ENCODE peak calls at places on chromosomes 1 and 21, in four cellular contexts. R, E, K and Z are unnamed samples.

GRCh38 chr1:34926156-34926555 is 3.3 kb downstream of the DLGAP3 start:
- DNase-seq in R (no peak), K (no peak), E (no peak), Z (peak; percentile 30)

GRCh38 chr1:47235280-47235679 is 3.3 kb upstream of the TAL1 start:
- DNase-seq in E (no peak), K (no peak), R (no peak), Z (no peak)

GRCh38 chr21:43618940-43619339 is 40.3 kb downstream of the HSF2BP start:
- DNase-seq in E (no peak), R (no peak), K (peak; percentile 35), Z (no peak)

GRCh38 chr21:38853421-38853919 is 47.7 kb downstream of the ETS2 start:
- DNase-seq in K (peak; percentile 97), E (peak; percentile 90), R (no peak), Z (no peak)

GRCh38 chr1:21300774-21301173 is 10.5 kb upstream of the ECE1 start:
- DNase-seq in E (no peak), K (peak; percentile 27), R (no peak), Z (no peak)

GRCh38 chr1:153771841-153772593 is 3.2 kb upstream of the SLC27A3 start:
- DNase-seq in K (no peak), R (peak; percentile 46), E (no peak), Z (peak; percentile 21)

GRCh38 chr1:167808104-167808503 is 86.3 kb downstream of the MPZL1 start:
- DNase-seq in R (no peak), K (no peak), E (no peak), Z (no peak)

GRCh38 chr21:39127506-39127905 is 55.7 kb downstream of the PSMG1 start:
- DNase-seq in E (no peak), R (no peak), K (no peak), Z (peak; percentile 62)

GRCh38 chr1:197633447-197634039 is 141.7 kb downstream of the DENND1B start:
- DNase-seq in K (no peak), E (no peak), R (no peak), Z (no peak)

GRCh38 chr1:247447162-247447909 is 10.6 kb downstream of the OR2B11 start:
- DNase-seq in E (no peak), K (no peak), R (no peak), Z (no peak)

GRCh38 chr1:42970143-42970542 is 11.5 kb upstream of the SLC2A1 start:
- DNase-seq in R (no peak), K (no peak), E (no peak), Z (no peak)

GRCh38 chr1:87783315-87783714 is 454.6 kb downstream of the LMO4 start:
- DNase-seq in K (no peak), R (no peak), E (no peak), Z (no peak)

GRCh38 chr1:161313554-161314200 is 504 bp upstream of the SDHC start:
- DNase-seq in K (no peak), E (no peak), R (no peak), Z (no peak)

GRCh38 chr1:112618114-112618720 is 724 bp downstream of the ST7L start:
- DNase-seq in E (peak; percentile 64), R (no peak), K (no peak), Z (no peak)

GRCh38 chr1:244087021-244087560 is 36.0 kb downstream of the ZBTB18 start:
- DNase-seq in R (no peak), K (no peak), E (no peak), Z (no peak)

GRCh38 chr1:244965182-244965581 is 100.8 kb upstream of the HNRNPU start:
- DNase-seq in R (no peak), E (no peak), K (no peak), Z (no peak)

GRCh38 chr1:210250998-210251679 is 18.5 kb downstream of the SERTAD4 start:
- DNase-seq in R (peak; percentile 67), K (peak; percentile 58), E (peak; percentile 60), Z (peak; percentile 86)

GRCh38 chr1:46509414-46509813 is 19.8 kb downstream of the DMBX1 start:
- DNase-seq in E (no peak), K (no peak), R (no peak), Z (no peak)

GRCh38 chr1:199510314-199510713 is 517.2 kb upstream of the NR5A2 start:
- DNase-seq in R (no peak), E (no peak), K (no peak), Z (no peak)

GRCh38 chr1:63261736-63262142 is 60.6 kb upstream of the FOXD3 start:
- DNase-seq in E (no peak), R (no peak), K (no peak), Z (no peak)

GRCh38 chr1:64049900-64050540 is 153.4 kb upstream of the UBE2U start:
- DNase-seq in R (no peak), E (no peak), K (peak; percentile 52), Z (no peak)

GRCh38 chr1:53733447-53733931 is 5.5 kb downstream of the GLIS1 start:
- DNase-seq in K (peak; percentile 6), E (no peak), R (no peak), Z (no peak)

GRCh38 chr1:229669333-229669732 is 43.3 kb downstream of the URB2 start:
- DNase-seq in R (no peak), K (no peak), E (no peak), Z (no peak)

GRCh38 chr1:187685338-187685737 is 856.6 kb downstream of the PLA2G4A start:
- DNase-seq in R (no peak), K (peak; percentile 35), E (peak; percentile 80), Z (no peak)

GRCh38 chr1:106937104-106937503 is 119.4 kb upstream of the PRMT6 start:
- DNase-seq in K (peak; percentile 12), R (no peak), E (peak; percentile 5), Z (no peak)

GRCh38 chr1:224213438-224214119 is 30.5 kb downstream of the DEGS1 start:
- DNase-seq in K (peak; percentile 46), R (no peak), E (no peak), Z (peak; percentile 59)

GRCh38 chr1:56441586-56441985 is 137.8 kb downstream of the PLPP3 start:
- DNase-seq in K (no peak), E (no peak), R (no peak), Z (no peak)

GRCh38 chr21:41133896-41134522 is 34.0 kb upstream of the BACE2 start:
- DNase-seq in R (peak; percentile 20), K (peak; percentile 63), E (peak; percentile 3), Z (no peak)

GRCh38 chr1:232127190-232127589 is 500.6 kb downstream of the DISC1 start:
- DNase-seq in R (no peak), K (peak; percentile 89), E (peak; percentile 83), Z (no peak)

GRCh38 chr1:183139281-183139942 is 46.7 kb upstream of the LAMC2 start:
- DNase-seq in E (peak; percentile 76), R (no peak), K (peak; percentile 13), Z (no peak)

GRCh38 chr1:21139601-21140000 is 37.1 kb downstream of the EIF4G3 start:
- DNase-seq in K (no peak), E (peak; percentile 38), R (no peak), Z (no peak)

GRCh38 chr1:76726251-76726650 is 141.0 kb upstream of the ST6GALNAC5 start:
- DNase-seq in K (no peak), E (no peak), R (no peak), Z (no peak)

GRCh38 chr1:205907794-205908193 is 35.5 kb downstream of the SLC26A9 start:
- DNase-seq in R (no peak), E (peak; percentile 38), K (peak; percentile 64), Z (no peak)

GRCh38 chr1:208467401-208467800 is 223.2 kb upstream of the PLXNA2 start:
- DNase-seq in E (no peak), R (no peak), K (no peak), Z (no peak)

GRCh38 chr1:1894354-1895049 is 3.6 kb upstream of the GNB1 start:
- DNase-seq in R (no peak), K (no peak), E (no peak), Z (no peak)

GRCh38 chr1:1892079-1892762 is 1.3 kb upstream of the GNB1 start:
- DNase-seq in E (no peak), K (no peak), R (no peak), Z (no peak)

GRCh38 chr1:1892763-1893120 is 1.9 kb upstream of the GNB1 start:
- DNase-seq in E (no peak), R (no peak), K (no peak), Z (no peak)

GRCh38 chr1:1893997-1894353 is 3.1 kb upstream of the GNB1 start:
- DNase-seq in K (no peak), R (no peak), E (no peak), Z (no peak)

GRCh38 chr1:1893291-1893985 is 2.6 kb upstream of the GNB1 start:
- DNase-seq in K (no peak), R (no peak), E (no peak), Z (no peak)
- H3K4me3 ChIP-seq in K (no peak overlapping the region), R (no peak overlapping the region), E (no peak overlapping the region), Z (no peak overlapping the region)

DNA sequence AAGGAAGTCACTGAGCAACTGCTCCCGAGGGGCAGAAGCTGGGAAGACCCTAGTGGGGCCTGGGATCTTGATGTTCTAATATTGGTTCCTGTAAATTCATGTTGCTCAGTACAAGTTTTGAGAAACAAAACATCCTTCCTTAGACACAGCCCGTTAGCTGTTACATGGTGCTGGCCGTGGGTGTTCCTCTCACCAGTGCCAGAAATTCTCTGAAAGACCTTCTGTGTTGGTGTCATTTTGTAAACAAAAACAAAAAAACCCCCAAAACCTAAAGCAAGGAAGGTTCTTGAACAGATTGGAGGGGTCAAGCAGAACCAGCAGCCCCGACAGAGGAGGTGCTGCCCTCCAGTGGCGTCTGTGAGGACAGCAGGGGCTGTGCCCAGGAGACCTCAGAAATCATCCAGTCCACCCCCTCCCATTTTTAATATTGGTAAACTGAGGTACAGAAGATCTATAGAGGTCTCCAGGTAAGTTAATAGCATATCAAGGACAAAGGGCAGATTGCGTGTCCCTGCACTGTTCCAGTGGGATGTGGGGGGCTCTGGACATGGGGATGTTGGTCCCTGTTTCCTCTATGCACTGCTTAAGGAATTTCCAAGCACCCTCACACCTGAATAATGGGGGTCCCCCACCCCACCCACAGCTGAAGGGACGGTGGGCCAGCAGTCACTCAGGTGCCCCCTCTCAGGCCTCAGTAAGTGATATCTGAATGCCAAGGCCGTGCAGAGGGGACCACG is 38.2 kb downstream of the SLC2A7 start:
- DNase-seq in E (peak; percentile 53), K (peak; percentile 61), R (peak; percentile 44), Z (no peak)
- H2BK12ac ChIP-seq in E (peak overlapping the region; percentile 5), K (no peak overlapping the region), R (no peak overlapping the region), Z (peak overlapping the region; percentile 68)

GRCh38 chr1:32741417-32742131 is 39.0 kb upstream of the SYNC start:
- DNase-seq in K (peak; percentile 34), R (no peak), E (no peak), Z (peak; percentile 71)
- H3K4me3 ChIP-seq in K (peak overlapping the region; percentile 83), R (peak overlapping the region; percentile 82), E (peak overlapping the region; percentile 87), Z (peak overlapping the region; percentile 62)

DNA sequence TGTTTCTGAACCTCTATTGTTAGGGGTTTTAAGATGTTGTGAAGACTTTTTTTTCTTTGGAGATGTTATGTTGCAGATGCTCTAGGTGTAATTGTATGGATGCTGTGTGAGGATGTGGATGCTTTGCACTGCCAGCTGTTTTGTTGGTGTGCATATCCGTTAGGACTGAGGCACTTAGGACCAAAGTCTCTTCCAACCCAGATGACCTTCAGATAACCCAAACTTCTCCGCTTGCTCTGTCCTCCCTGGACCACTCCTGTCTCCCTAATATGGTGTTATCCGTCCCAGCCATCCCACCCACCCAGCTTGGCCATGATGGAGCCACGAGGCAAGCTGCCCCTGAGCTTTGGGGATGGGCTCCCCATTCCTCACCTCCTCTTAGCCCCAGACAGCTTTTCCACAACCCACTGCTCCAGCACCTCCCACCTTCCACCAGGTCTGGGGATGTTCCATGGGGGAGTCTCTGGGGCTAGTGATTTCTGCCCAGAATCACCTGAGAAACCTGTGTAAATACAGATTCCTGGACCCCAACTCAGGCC is 5.1 kb upstream of the LEFTY2 start:
- DNase-seq in E (no peak), R (no peak), K (no peak), Z (no peak)
- H2BK12ac ChIP-seq in E (no peak overlapping the region), R (no peak overlapping the region), K (no peak overlapping the region), Z (peak overlapping the region; percentile 52)